ENCODE peak calls at places on chromosomes 5 and 9, in four cellular contexts. One of them, this sample, is unnamed.

GRCh38 chr5:127673401-127673800 is 24.5 kb downstream of the CTXN3 start:
- DNase-seq in ovary: no peak
- DNase-seq in NCI-H146: no peak
- DNase-seq in GM04504: no peak
- DNase-seq in this sample: no peak

GRCh38 chr9:114080773-114081440 is 2.8 kb upstream of the AMBP start:
- DNase-seq in NCI-H146: no peak
- DNase-seq in ovary: no peak
- DNase-seq in GM04504: no peak
- DNase-seq in this sample: no peak

GRCh38 chr9:101342595-101342994 is 42.2 kb downstream of the BAAT start:
- DNase-seq in ovary: no peak
- DNase-seq in GM04504: no peak
- DNase-seq in NCI-H146: no peak
- DNase-seq in this sample: no peak

GRCh38 chr5:175895701-175896102 is 24.3 kb downstream of the CPLX2 start:
- DNase-seq in ovary: no peak
- DNase-seq in NCI-H146: no peak
- DNase-seq in GM04504: no peak
- DNase-seq in this sample: no peak

GRCh38 chr5:143026380-143026779 is 256.2 kb downstream of the ARHGAP26 start:
- DNase-seq in ovary: no peak
- DNase-seq in GM04504: no peak
- DNase-seq in NCI-H146: no peak
- DNase-seq in this sample: no peak

GRCh38 chr9:93093449-93094293 is 2.3 kb upstream of the CARD19 start:
- DNase-seq in ovary: peak; percentile 44
- DNase-seq in NCI-H146: no peak
- DNase-seq in GM04504: no peak
- DNase-seq in this sample: no peak

GRCh38 chr5:126965061-126965475 is 65.3 kb downstream of the MARCHF3 start:
- DNase-seq in ovary: no peak
- DNase-seq in NCI-H146: no peak
- DNase-seq in GM04504: peak; percentile 54
- DNase-seq in this sample: no peak

GRCh38 chr9:31799953-31800609 is 584.4 kb upstream of the ACO1 start:
- DNase-seq in NCI-H146: peak; percentile 87
- DNase-seq in ovary: no peak
- DNase-seq in GM04504: no peak
- DNase-seq in this sample: no peak

GRCh38 chr5:25009063-25009462 is 364.3 kb upstream of the CDH10 start:
- DNase-seq in GM04504: no peak
- DNase-seq in NCI-H146: no peak
- DNase-seq in ovary: no peak
- DNase-seq in this sample: no peak

GRCh38 chr5:152487130-152487529 is 82.1 kb upstream of the NMUR2 start:
- DNase-seq in NCI-H146: no peak
- DNase-seq in ovary: no peak
- DNase-seq in GM04504: no peak
- DNase-seq in this sample: no peak

GRCh38 chr9:114089206-114089840 is 9.8 kb downstream of the KIF12 start:
- DNase-seq in GM04504: no peak
- DNase-seq in ovary: no peak
- DNase-seq in NCI-H146: no peak
- DNase-seq in this sample: no peak

GRCh38 chr5:156199045-156199444 is 127.9 kb upstream of the SGCD start:
- DNase-seq in GM04504: no peak
- DNase-seq in ovary: no peak
- DNase-seq in NCI-H146: no peak
- DNase-seq in this sample: no peak

GRCh38 chr5:145130996-145131395 is 704.1 kb downstream of the PRELID2 start:
- DNase-seq in ovary: no peak
- DNase-seq in GM04504: no peak
- DNase-seq in NCI-H146: no peak
- DNase-seq in this sample: no peak

GRCh38 chr5:77208507-77209163 is 1.8 kb upstream of the PDE8B start:
- DNase-seq in GM04504: no peak
- DNase-seq in ovary: no peak
- DNase-seq in NCI-H146: no peak
- DNase-seq in this sample: no peak

GRCh38 chr9:87516222-87516930 is 18.7 kb downstream of the DAPK1 start:
- DNase-seq in ovary: no peak
- DNase-seq in NCI-H146: no peak
- DNase-seq in GM04504: no peak
- DNase-seq in this sample: no peak

GRCh38 chr5:176743136-176743827 is 67.1 kb upstream of the UNC5A start:
- DNase-seq in GM04504: no peak
- DNase-seq in NCI-H146: peak; percentile 64
- DNase-seq in ovary: peak; percentile 13
- DNase-seq in this sample: no peak

GRCh38 chr9:95880011-95880690 is 4.7 kb downstream of the ERCC6L2 start:
- DNase-seq in GM04504: no peak
- DNase-seq in NCI-H146: no peak
- DNase-seq in ovary: no peak
- DNase-seq in this sample: no peak

GRCh38 chr9:14315754-14316573 is 2.0 kb upstream of the NFIB start:
- DNase-seq in NCI-H146: peak; percentile 48
- DNase-seq in GM04504: no peak
- DNase-seq in ovary: peak; percentile 71
- DNase-seq in this sample: no peak

GRCh38 chr9:88749420-88749819 is 214.4 kb downstream of the NXNL2 start:
- DNase-seq in ovary: no peak
- DNase-seq in GM04504: no peak
- DNase-seq in NCI-H146: no peak
- DNase-seq in this sample: no peak

GRCh38 chr9:14731294-14731981 is 8.9 kb upstream of the CER1 start:
- DNase-seq in GM04504: no peak
- DNase-seq in NCI-H146: no peak
- DNase-seq in ovary: no peak
- DNase-seq in this sample: no peak

GRCh38 chr9:127583605-127584053 is 28.4 kb upstream of the STXBP1 start:
- DNase-seq in GM04504: no peak
- DNase-seq in NCI-H146: no peak
- DNase-seq in ovary: no peak
- DNase-seq in this sample: no peak

GRCh38 chr9:93187047-93187446 is 3.1 kb downstream of the WNK2 start:
- DNase-seq in ovary: no peak
- DNase-seq in GM04504: no peak
- DNase-seq in NCI-H146: no peak
- DNase-seq in this sample: no peak

GRCh38 chr9:111815200-111816070 is 20.7 kb upstream of the SHOC1 start:
- DNase-seq in GM04504: no peak
- DNase-seq in ovary: no peak
- DNase-seq in NCI-H146: no peak
- DNase-seq in this sample: no peak

GRCh38 chr9:922731-923130 is 53.7 kb upstream of the DMRT3 start:
- DNase-seq in GM04504: no peak
- DNase-seq in NCI-H146: no peak
- DNase-seq in ovary: no peak
- DNase-seq in this sample: no peak

GRCh38 chr5:154755361-154756202 is at the start of gene LARP1:
- DNase-seq in GM04504: no peak
- DNase-seq in ovary: no peak
- DNase-seq in NCI-H146: peak; percentile 64
- DNase-seq in this sample: no peak

GRCh38 chr9:114207845-114208244 is 52.5 kb downstream of the COL27A1 start:
- DNase-seq in GM04504: no peak
- DNase-seq in NCI-H146: no peak
- DNase-seq in ovary: no peak
- DNase-seq in this sample: no peak

GRCh38 chr9:131500377-131500776 is 2.3 kb upstream of the POMT1 start:
- DNase-seq in NCI-H146: no peak
- DNase-seq in GM04504: no peak
- DNase-seq in ovary: no peak
- DNase-seq in this sample: no peak

GRCh38 chr9:3482578-3482977 is 43.2 kb downstream of the RFX3 start:
- DNase-seq in NCI-H146: no peak
- DNase-seq in GM04504: no peak
- DNase-seq in ovary: no peak
- DNase-seq in this sample: no peak

This sample was measured in cortex of kidney.